ENCODE peak calls at places on chromosome 22, in six cellular contexts. H is trophoblast cell, W is IMR-90, U is H1, P is H9, I is neuronal stem cell. V is an unnamed sample.

GRCh38 chr22:29480512-29481264 is 670 bp downstream of the NEFH start:
- DNase-seq in H (no peak), W (peak), U (peak), P (peak), I (no peak), V (peak)

GRCh38 chr22:48568736-48569330 is 1258.8 kb downstream of the BRD1 start:
- DNase-seq in H (no peak), W (no peak), U (no peak), P (no peak), I (no peak), V (no peak)

GRCh38 chr22:37281646-37282384 is 493 bp upstream of the CYTH4 start:
- DNase-seq in H (peak), W (no peak), U (no peak), P (no peak), I (no peak), V (no peak)

GRCh38 chr22:17922925-17923898 is 101.1 kb downstream of the MICAL3 start:
- DNase-seq in H (no peak), W (peak), U (no peak), P (no peak), I (no peak), V (no peak)

GRCh38 chr22:17875156-17875555 is 100.9 kb upstream of the BID start:
- DNase-seq in H (no peak), W (no peak), U (no peak), P (no peak), I (no peak), V (no peak)

GRCh38 chr22:28750471-28750881 is 8.6 kb downstream of the HSCB start:
- DNase-seq in H (no peak), W (peak), U (no peak), P (no peak), I (no peak), V (no peak)

GRCh38 chr22:20137671-20138416 is 6.2 kb downstream of the ZDHHC8 start:
- DNase-seq in H (no peak), W (no peak), U (no peak), P (no peak), I (no peak), V (no peak)

GRCh38 chr22:29621761-29622526 is 18.5 kb downstream of the NF2 start:
- DNase-seq in H (peak), W (peak), U (no peak), P (no peak), I (no peak), V (no peak)

GRCh38 chr22:37222440-37222971 is 10.2 kb upstream of the SSTR3 start:
- DNase-seq in H (no peak), W (no peak), U (no peak), P (no peak), I (no peak), V (no peak)

GRCh38 chr22:37189011-37189466 is 992 bp upstream of the C1QTNF6 start:
- DNase-seq in H (peak), W (no peak), U (no peak), P (no peak), I (no peak), V (peak)

GRCh38 chr22:19756288-19757128 is 4.1 kb upstream of the TBX1 start:
- DNase-seq in H (peak), W (no peak), U (peak), P (peak), I (no peak), V (peak)

GRCh38 chr22:47199949-47200272 is 437.5 kb downstream of the TBC1D22A start:
- DNase-seq in H (no peak), W (no peak), U (no peak), P (no peak), I (no peak), V (no peak)

GRCh38 chr22:33861216-33861875 is 58.9 kb downstream of the LARGE1 start:
- DNase-seq in H (no peak), W (no peak), U (no peak), P (no peak), I (no peak), V (no peak)

GRCh38 chr22:49208768-49209252 is 618.9 kb downstream of the BRD1 start:
- DNase-seq in H (peak), W (no peak), U (peak), P (peak), I (peak), V (peak)

GRCh38 chr22:20953668-20954500 is 13.2 kb upstream of the AIFM3 start:
- DNase-seq in H (peak), W (peak), U (no peak), P (no peak), I (no peak), V (no peak)

GRCh38 chr22:47192651-47193437 is 430.4 kb downstream of the TBC1D22A start:
- DNase-seq in H (no peak), W (no peak), U (no peak), P (peak), I (no peak), V (no peak)

GRCh38 chr22:25120761-25121212 is 78.9 kb upstream of the CRYBB3 start:
- DNase-seq in H (no peak), W (no peak), U (no peak), P (no peak), I (no peak), V (no peak)

GRCh38 chr22:19494676-19495173 is 15.0 kb downstream of the CDC45 start:
- DNase-seq in H (no peak), W (no peak), U (no peak), P (no peak), I (no peak), V (no peak)

GRCh38 chr22:20204821-20205220 is 54.0 kb upstream of the CCDC188 start:
- DNase-seq in H (no peak), W (no peak), U (no peak), P (no peak), I (no peak), V (no peak)

GRCh38 chr22:19866665-19867009 is 12.0 kb upstream of the GNB1L start:
- DNase-seq in H (no peak), W (no peak), U (no peak), P (no peak), I (no peak), V (no peak)

DNA sequence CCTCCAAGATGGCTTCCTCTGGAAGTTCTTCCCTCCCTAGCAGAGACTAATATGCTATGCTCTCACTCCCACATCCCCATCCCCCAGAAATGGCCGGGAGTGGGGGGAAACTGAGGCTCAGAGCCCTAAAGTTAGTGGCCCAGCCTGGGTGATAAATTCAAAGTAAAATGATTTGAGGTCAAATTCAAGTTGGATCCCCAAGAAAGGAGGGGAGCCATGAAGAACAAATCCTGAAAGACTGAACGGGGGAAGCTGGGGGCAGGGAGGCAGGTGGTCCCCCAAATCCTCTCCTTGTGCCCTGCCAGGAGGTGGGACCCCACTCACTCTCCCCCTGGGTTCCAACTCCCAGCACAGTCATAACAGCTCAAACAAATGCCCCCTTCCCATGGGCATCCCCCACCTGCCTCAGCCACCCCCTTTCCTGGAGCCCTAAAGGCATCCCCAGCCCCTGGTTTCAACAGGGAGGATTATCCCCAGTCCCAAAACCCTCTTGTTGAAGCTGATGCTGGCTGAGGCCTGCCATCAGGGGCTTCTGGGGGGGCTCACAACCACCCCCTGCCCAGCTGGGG is 1.1 kb downstream of the CBX6 start:
- DNase-seq in H (no peak), W (no peak), U (no peak), P (no peak), I (no peak), V (no peak)
- H3K27ac ChIP-seq in H (no peak), W (peak), U (no peak), P (no peak), I (peak), V (no peak)

GRCh38 chr22:44074286-44074984 is 50.3 kb downstream of the PARVB start:
- DNase-seq in H (no peak), W (no peak), U (no peak), P (no peak), I (no peak), V (no peak)

GRCh38 chr22:44080936-44081853 is 57.1 kb downstream of the PARVB start:
- DNase-seq in H (peak), W (peak), U (peak), P (peak), I (peak), V (peak)

GRCh38 chr22:44071760-44072159 is 47.7 kb downstream of the PARVB start:
- DNase-seq in H (no peak), W (no peak), U (no peak), P (no peak), I (no peak), V (no peak)

GRCh38 chr22:44076825-44077224 is 52.7 kb downstream of the PARVB start:
- DNase-seq in H (no peak), W (no peak), U (no peak), P (no peak), I (no peak), V (no peak)
- H3K23ac ChIP-seq in H (no peak), W (no peak), U (no peak), P (no peak), I (no peak), V (no peak)

GRCh38 chr22:50303515-50303847 is 4.0 kb downstream of the PLXNB2 start:
- DNase-seq in H (no peak), W (no peak), U (no peak), P (no peak), I (no peak), V (no peak)
- H2AK5ac ChIP-seq in H (peak), W (peak), U (no peak), P (no peak), I (peak), V (no peak)

DNA sequence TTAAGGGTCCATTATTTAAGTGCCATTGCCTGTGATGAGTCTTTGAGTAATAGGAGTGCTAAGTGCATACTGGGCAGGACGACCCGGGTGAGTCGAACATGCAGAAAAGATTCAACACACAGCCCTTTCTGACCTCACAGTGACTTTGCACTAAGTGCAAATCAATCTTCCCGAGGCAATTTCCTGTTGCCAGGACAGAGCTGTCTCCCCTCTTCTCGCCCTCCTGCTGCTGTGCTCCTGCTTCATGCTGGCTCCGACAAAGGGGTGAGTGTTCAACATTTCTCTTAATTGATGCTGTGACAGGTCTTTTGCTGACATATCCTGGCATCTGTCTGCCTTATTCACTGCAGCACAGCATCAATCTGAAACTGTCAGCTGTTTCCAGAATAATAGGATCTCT is 42.0 kb downstream of the MCHR1 start:
- DNase-seq in H (no peak), W (peak), U (no peak), P (peak), I (no peak), V (peak)
- H3K27ac ChIP-seq in H (peak), W (no peak), U (no peak), P (no peak), I (no peak), V (peak)

DNA sequence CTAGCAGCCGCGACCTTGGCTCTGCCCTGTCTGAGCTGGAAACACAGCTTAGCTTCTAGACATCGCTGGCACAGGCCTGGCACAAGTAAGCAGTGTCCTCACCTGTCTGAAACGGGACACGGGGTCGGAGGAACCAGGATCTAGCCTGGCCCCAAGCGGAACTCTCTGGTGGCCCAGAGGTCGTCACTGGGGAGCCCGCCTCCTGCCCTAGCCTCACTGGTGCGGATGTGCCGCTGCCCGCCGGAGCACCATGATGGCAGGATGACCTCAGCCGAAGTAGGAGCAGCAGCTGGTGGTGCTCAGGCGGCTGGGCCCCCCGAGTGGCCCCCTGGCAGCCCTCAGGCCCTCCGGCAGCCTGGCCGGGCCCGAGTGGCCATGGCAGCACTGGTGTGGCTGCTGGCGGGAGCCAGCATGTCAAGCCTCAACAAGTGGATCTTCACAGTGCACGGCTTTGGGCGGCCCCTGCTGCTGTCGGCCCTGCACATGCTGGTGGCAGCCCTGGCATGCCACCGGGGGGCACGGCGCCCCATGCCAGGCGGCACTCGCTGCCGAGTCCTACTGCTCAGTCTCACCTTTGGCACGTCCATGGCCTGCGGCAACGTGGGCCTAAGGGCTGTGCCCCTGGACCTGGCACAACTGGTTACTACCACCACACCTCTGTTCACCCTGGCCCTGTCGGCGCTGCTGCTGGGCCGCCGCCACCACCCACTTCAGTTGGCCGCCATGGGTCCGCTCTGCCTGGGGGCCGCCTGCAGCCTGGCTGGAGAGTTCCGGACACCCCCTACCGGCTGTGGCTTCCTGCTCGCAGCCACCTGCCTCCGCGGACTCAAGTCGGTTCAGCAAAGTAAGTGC is 871 bp downstream of the SLC35E4 start:
- DNase-seq in H (no peak), W (no peak), U (peak), P (peak), I (no peak), V (no peak)
- H3K23ac ChIP-seq in H (no peak), W (peak), U (no peak), P (no peak), I (peak), V (no peak)

DNA sequence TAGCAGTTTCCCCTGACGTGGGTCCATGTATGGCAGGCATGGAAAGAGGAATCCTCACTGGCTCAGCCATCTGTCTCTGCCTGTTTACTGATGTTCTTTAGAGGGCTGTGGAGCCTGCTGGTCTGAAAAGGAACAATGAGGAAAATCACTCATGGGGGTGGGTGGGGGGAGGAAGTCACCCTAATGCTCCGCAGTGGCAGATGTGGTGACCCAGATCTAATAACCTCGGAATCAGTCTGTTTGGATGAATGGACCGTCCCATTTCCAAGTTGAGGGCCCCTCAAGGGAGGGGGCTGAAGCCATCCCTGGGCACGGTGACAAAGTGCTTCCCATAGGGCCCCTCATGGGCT is 4.4 kb downstream of the BCR start:
- DNase-seq in H (no peak), W (no peak), U (no peak), P (no peak), I (no peak), V (no peak)
- H2AK5ac ChIP-seq in H (no peak), W (no peak), U (peak), P (no peak), I (peak), V (no peak)

GRCh38 chr22:26801449-26801848 is 144.1 kb downstream of the MIAT start:
- DNase-seq in H (no peak), W (no peak), U (no peak), P (no peak), I (no peak), V (no peak)
- H3K27ac ChIP-seq in H (no peak), W (no peak), U (no peak), P (no peak), I (no peak), V (no peak)

GRCh38 chr22:27644566-27644965 is 157.0 kb downstream of the MN1 start:
- DNase-seq in H (no peak), W (no peak), U (no peak), P (no peak), I (no peak), V (no peak)
- H3K23ac ChIP-seq in H (no peak), W (no peak), U (no peak), P (no peak), I (no peak), V (no peak)

V was measured in mesendoderm.